ENCODE peak calls at places on chromosomes 13 and 19, in six cellular contexts. One of them, this sample, is unnamed.
A peak's percentile ranks its signal among the peaks of the same experiment; 100 is the strongest.

GRCh38 chr13:99686157-99686572 is 184.9 kb downstream of the TM9SF2 start:
- DNase-seq in HL-60: no peak
- DNase-seq in WTC11: peak; percentile 38
- DNase-seq in cardiac muscle cell: peak; percentile 84
- DNase-seq in choroid plexus epithelial cell: peak; percentile 63
- DNase-seq in Calu3: no peak
- DNase-seq in this sample: no peak

GRCh38 chr19:7738023-7738422 is 6.1 kb upstream of the CLEC4G start:
- DNase-seq in HL-60: no peak
- DNase-seq in WTC11: no peak
- DNase-seq in cardiac muscle cell: no peak
- DNase-seq in choroid plexus epithelial cell: no peak
- DNase-seq in Calu3: no peak
- DNase-seq in this sample: no peak

GRCh38 chr13:38348890-38349289 is 761 bp upstream of the UFM1 start:
- DNase-seq in HL-60: no peak
- DNase-seq in WTC11: no peak
- DNase-seq in cardiac muscle cell: peak; percentile 1
- DNase-seq in choroid plexus epithelial cell: peak; percentile 40
- DNase-seq in Calu3: no peak
- DNase-seq in this sample: no peak

GRCh38 chr19:48239582-48240141 is 16.1 kb downstream of the CARD8 start:
- DNase-seq in HL-60: no peak
- DNase-seq in WTC11: no peak
- DNase-seq in cardiac muscle cell: no peak
- DNase-seq in choroid plexus epithelial cell: peak; percentile 28
- DNase-seq in Calu3: no peak
- DNase-seq in this sample: no peak

GRCh38 chr19:48806518-48806817 is 4.4 kb downstream of the BCAT2 start:
- DNase-seq in HL-60: no peak
- DNase-seq in WTC11: peak; percentile 76
- DNase-seq in cardiac muscle cell: no peak
- DNase-seq in choroid plexus epithelial cell: no peak
- DNase-seq in Calu3: peak; percentile 52
- DNase-seq in this sample: no peak

GRCh38 chr13:109119886-109120285 is 490.5 kb downstream of the MYO16 start:
- DNase-seq in HL-60: no peak
- DNase-seq in WTC11: no peak
- DNase-seq in cardiac muscle cell: no peak
- DNase-seq in choroid plexus epithelial cell: peak; percentile 50
- DNase-seq in Calu3: no peak
- DNase-seq in this sample: no peak

GRCh38 chr13:43516401-43516826 is 270.4 kb downstream of the ENOX1 start:
- DNase-seq in HL-60: no peak
- DNase-seq in WTC11: no peak
- DNase-seq in cardiac muscle cell: peak; percentile 12
- DNase-seq in choroid plexus epithelial cell: peak; percentile 73
- DNase-seq in Calu3: no peak
- DNase-seq in this sample: no peak

GRCh38 chr19:48997972-48998371 is 4.3 kb downstream of the RUVBL2 start:
- DNase-seq in HL-60: peak; percentile 52
- DNase-seq in WTC11: peak; percentile 92
- DNase-seq in cardiac muscle cell: peak; percentile 73
- DNase-seq in choroid plexus epithelial cell: peak; percentile 75
- DNase-seq in Calu3: peak; percentile 84
- DNase-seq in this sample: no peak

GRCh38 chr19:18450934-18451836 is 13.3 kb upstream of the ISYNA1 start:
- DNase-seq in HL-60: no peak
- DNase-seq in WTC11: peak; percentile 95
- DNase-seq in cardiac muscle cell: peak; percentile 85
- DNase-seq in choroid plexus epithelial cell: peak; percentile 80
- DNase-seq in Calu3: peak; percentile 89
- DNase-seq in this sample: peak; percentile 98

GRCh38 chr19:18131841-18132596 is 20.9 kb upstream of the PIK3R2 start:
- DNase-seq in HL-60: no peak
- DNase-seq in WTC11: peak; percentile 84
- DNase-seq in cardiac muscle cell: no peak
- DNase-seq in choroid plexus epithelial cell: no peak
- DNase-seq in Calu3: no peak
- DNase-seq in this sample: no peak

GRCh38 chr19:35468637-35469036 is 20.6 kb downstream of the FFAR2 start:
- DNase-seq in HL-60: no peak
- DNase-seq in WTC11: peak; percentile 60
- DNase-seq in cardiac muscle cell: peak; percentile 64
- DNase-seq in choroid plexus epithelial cell: peak; percentile 71
- DNase-seq in Calu3: peak; percentile 70
- DNase-seq in this sample: no peak

GRCh38 chr13:46622918-46623256 is 69.9 kb downstream of the LRCH1 start:
- DNase-seq in HL-60: no peak
- DNase-seq in WTC11: no peak
- DNase-seq in cardiac muscle cell: no peak
- DNase-seq in choroid plexus epithelial cell: peak; percentile 77
- DNase-seq in Calu3: no peak
- DNase-seq in this sample: no peak

GRCh38 chr13:71661921-71662320 is 205.1 kb downstream of the DACH1 start:
- DNase-seq in HL-60: no peak
- DNase-seq in WTC11: no peak
- DNase-seq in cardiac muscle cell: no peak
- DNase-seq in choroid plexus epithelial cell: peak; percentile 82
- DNase-seq in Calu3: no peak
- DNase-seq in this sample: no peak

GRCh38 chr13:28100149-28101121 is at the start of gene FLT3:
- DNase-seq in HL-60: peak; percentile 94
- DNase-seq in WTC11: peak; percentile 73
- DNase-seq in cardiac muscle cell: peak; percentile 49
- DNase-seq in choroid plexus epithelial cell: peak; percentile 78
- DNase-seq in Calu3: peak; percentile 38
- DNase-seq in this sample: no peak

GRCh38 chr19:11091343-11092153 is 2.3 kb downstream of the LDLR start:
- DNase-seq in HL-60: peak; percentile 78
- DNase-seq in WTC11: no peak
- DNase-seq in cardiac muscle cell: no peak
- DNase-seq in choroid plexus epithelial cell: peak; percentile 91
- DNase-seq in Calu3: peak; percentile 66
- DNase-seq in this sample: no peak

GRCh38 chr19:33746159-33746558 is 50.5 kb upstream of the KCTD15 start:
- DNase-seq in HL-60: no peak
- DNase-seq in WTC11: no peak
- DNase-seq in cardiac muscle cell: no peak
- DNase-seq in choroid plexus epithelial cell: no peak
- DNase-seq in Calu3: no peak
- DNase-seq in this sample: no peak

GRCh38 chr19:52188822-52189744 is 769 bp upstream of the PPP2R1A start:
- DNase-seq in HL-60: no peak
- DNase-seq in WTC11: peak; percentile 98
- DNase-seq in cardiac muscle cell: peak; percentile 61
- DNase-seq in choroid plexus epithelial cell: no peak
- DNase-seq in Calu3: peak; percentile 5
- DNase-seq in this sample: peak; percentile 38

GRCh38 chr13:114015608-114016295 is 41.9 kb upstream of the C13orf46 start:
- DNase-seq in HL-60: no peak
- DNase-seq in WTC11: no peak
- DNase-seq in cardiac muscle cell: no peak
- DNase-seq in choroid plexus epithelial cell: peak; percentile 32
- DNase-seq in Calu3: no peak
- DNase-seq in this sample: no peak

GRCh38 chr19:48913114-48913513 is 13.0 kb downstream of the NUCB1 start:
- DNase-seq in HL-60: no peak
- DNase-seq in WTC11: no peak
- DNase-seq in cardiac muscle cell: no peak
- DNase-seq in choroid plexus epithelial cell: peak; percentile 7
- DNase-seq in Calu3: no peak
- DNase-seq in this sample: no peak

DNA sequence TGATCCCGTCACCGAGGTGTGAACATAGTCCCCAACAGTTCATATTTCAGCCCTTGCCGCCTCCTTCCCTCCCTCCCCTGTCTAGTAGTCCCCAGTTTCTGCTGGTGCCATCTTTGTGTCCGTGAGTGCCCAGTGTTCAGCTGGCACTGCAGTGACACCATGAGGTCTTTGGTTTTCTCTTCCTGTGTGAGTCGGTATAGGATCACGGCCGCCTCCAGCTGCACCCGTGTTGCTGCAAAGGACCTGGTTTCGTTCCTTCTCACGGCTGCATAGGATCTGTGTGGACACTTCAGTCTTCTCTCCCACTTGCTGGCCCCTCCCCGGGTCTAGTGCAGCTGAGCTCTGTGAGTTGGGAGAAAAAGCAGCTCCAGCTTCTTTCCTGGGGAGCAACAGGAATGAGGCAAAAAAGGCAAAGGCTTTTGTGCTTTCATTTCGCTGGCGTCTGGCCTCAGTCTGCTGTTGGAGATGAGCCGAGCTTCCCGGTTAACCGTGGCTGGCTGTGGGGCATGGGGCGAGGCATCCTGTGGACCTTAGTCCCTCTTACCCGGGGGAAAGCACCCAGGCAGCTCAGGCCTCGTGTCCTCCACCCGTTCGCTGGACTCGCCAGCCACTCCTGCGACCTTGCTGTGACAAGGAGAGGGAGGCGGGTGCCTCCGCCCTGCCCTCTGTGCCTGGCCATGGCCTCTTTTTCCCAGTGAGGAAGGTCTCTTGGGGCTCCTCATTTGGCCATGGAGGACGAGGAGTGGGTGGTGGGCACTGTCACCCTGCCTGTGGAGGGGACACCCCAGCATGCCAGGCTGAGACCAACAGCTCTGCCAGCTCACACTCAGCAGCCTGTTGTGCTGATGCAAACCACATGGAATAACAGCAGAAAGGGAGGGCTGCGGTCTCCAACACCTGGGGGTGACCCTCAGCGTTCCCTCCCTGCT is 196.5 kb downstream of the TEX29 start:
- DNase-seq in HL-60: no peak
- DNase-seq in WTC11: no peak
- DNase-seq in cardiac muscle cell: no peak
- DNase-seq in choroid plexus epithelial cell: no peak
- DNase-seq in Calu3: no peak
- DNase-seq in this sample: no peak
- TF ChIP-seq CTCF in HL-60: no peak
- TF ChIP-seq CTCF in WTC11: no peak
- TF ChIP-seq CTCF in cardiac muscle cell: no peak
- TF ChIP-seq CTCF in choroid plexus epithelial cell: no peak
- TF ChIP-seq CTCF in Calu3: no peak
- TF ChIP-seq CTCF in this sample: no peak

DNA sequence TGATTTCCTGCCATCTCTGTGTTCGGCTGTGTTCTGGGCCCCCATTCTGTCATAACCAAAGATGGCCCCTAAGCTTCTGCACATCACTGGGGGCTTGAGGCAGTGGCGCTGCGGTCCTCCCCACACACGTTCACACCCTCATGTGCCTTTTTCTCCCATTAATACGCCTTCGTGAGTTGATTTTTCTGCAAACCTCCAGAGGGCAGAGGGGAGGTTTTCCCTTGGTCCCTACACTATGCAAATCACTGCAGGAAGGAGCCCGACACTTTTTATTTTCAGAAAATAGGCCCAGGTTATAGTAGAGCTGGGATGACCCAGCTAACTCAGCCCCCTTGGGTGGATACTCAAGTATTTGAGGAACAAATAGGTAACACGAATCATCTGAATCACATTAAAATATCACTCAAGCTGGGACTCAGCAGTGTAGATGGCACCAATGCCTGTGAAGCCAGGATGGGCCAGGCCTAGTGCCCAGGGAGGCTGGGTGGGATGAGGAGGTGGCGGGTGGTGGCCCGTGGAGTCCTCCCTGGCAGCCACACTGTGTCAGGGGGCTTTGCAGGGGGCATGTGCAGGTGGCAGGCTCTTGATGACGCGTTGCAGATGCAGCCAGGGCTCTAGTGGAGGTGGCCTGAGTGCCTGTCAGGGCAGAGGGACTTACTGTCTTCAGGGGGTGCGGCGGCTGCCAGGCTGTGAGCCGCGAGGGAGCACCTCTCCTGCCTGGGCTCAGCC is 234.3 kb downstream of the TEX29 start:
- DNase-seq in HL-60: no peak
- DNase-seq in WTC11: no peak
- DNase-seq in cardiac muscle cell: no peak
- DNase-seq in choroid plexus epithelial cell: no peak
- DNase-seq in Calu3: no peak
- DNase-seq in this sample: no peak
- TF ChIP-seq CTCF in HL-60: no peak
- TF ChIP-seq CTCF in WTC11: no peak
- TF ChIP-seq CTCF in cardiac muscle cell: no peak
- TF ChIP-seq CTCF in choroid plexus epithelial cell: no peak
- TF ChIP-seq CTCF in Calu3: no peak
- TF ChIP-seq CTCF in this sample: no peak

GRCh38 chr13:49828452-49828851 is 36.0 kb upstream of the KPNA3 start:
- DNase-seq in HL-60: no peak
- DNase-seq in WTC11: no peak
- DNase-seq in cardiac muscle cell: no peak
- DNase-seq in choroid plexus epithelial cell: no peak
- DNase-seq in Calu3: no peak
- DNase-seq in this sample: no peak
- TF ChIP-seq CTCF in HL-60: no peak
- TF ChIP-seq CTCF in WTC11: no peak
- TF ChIP-seq CTCF in cardiac muscle cell: no peak
- TF ChIP-seq CTCF in choroid plexus epithelial cell: no peak
- TF ChIP-seq CTCF in Calu3: no peak
- TF ChIP-seq CTCF in this sample: no peak

GRCh38 chr19:36686365-36687213 is 823 bp upstream of the ZNF567 start:
- DNase-seq in HL-60: no peak
- DNase-seq in WTC11: no peak
- DNase-seq in cardiac muscle cell: peak; percentile 10
- DNase-seq in choroid plexus epithelial cell: peak; percentile 13
- DNase-seq in Calu3: peak; percentile 28
- DNase-seq in this sample: no peak

GRCh38 chr19:36685835-36686234 is 1.6 kb upstream of the ZNF567 start:
- DNase-seq in HL-60: no peak
- DNase-seq in WTC11: no peak
- DNase-seq in cardiac muscle cell: no peak
- DNase-seq in choroid plexus epithelial cell: no peak
- DNase-seq in Calu3: no peak
- DNase-seq in this sample: no peak

GRCh38 chr19:36688058-36688457 is 646 bp downstream of the ZNF567 start:
- DNase-seq in HL-60: no peak
- DNase-seq in WTC11: no peak
- DNase-seq in cardiac muscle cell: no peak
- DNase-seq in choroid plexus epithelial cell: no peak
- DNase-seq in Calu3: no peak
- DNase-seq in this sample: no peak

DNA sequence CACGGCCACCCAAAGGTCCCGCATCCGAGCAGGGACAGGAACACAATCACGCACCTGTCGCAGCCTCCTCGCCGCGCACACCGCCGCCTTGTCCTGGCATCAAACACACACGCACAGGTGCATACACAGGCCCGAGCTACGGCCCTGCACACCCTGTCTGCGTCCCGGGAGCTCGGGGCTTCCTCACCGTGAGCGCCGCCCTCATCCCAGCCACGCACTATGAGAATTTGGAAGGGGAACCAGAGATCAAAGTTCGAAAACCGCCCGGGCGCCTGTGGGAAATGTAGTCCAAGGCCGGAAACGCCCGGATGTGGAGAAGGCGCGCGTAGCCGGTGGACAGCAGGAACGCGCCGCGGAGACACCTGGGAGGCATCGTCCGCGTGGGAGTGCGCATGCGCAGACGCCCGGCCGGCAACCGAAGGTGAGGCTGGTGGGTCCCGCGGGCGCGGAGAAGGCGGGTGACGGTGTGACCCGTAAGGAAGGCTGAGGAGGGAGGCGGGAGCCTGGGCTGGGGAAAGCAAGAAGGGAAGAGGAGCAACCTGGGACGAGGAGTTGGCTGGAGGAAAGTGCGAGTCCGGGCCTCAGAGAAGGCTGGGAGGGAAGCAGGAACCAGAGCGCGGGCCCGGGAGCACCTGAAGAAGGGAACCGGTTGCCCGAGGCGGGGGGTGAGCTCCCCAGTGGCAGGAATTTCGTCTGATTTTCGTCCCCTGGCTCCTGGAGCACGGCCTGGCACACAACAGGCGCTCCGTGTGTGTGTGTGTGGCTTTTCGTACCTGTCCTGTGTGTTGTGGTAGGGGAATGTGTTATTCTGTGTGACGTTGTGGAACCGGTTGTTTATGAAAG is at the start of gene ZNF567:
- DNase-seq in HL-60: peak; percentile 98
- DNase-seq in WTC11: peak; percentile 99
- DNase-seq in cardiac muscle cell: peak; percentile 99
- DNase-seq in choroid plexus epithelial cell: peak; percentile 95
- DNase-seq in Calu3: peak; percentile 99
- DNase-seq in this sample: peak; percentile 96
- TF ChIP-seq CTCF in HL-60: no peak
- TF ChIP-seq CTCF in WTC11: no peak
- TF ChIP-seq CTCF in cardiac muscle cell: no peak
- TF ChIP-seq CTCF in choroid plexus epithelial cell: no peak
- TF ChIP-seq CTCF in Calu3: no peak
- TF ChIP-seq CTCF in this sample: no peak

This sample was measured in omental fat pad.